ENCODE peak calls at places on chromosomes 6 and 20, in four cellular contexts. One of them, this sample, is unnamed.

GRCh38 chr6:11625302-11625701 is 87.8 kb downstream of the TMEM170B start:
- DNase-seq in SW480: no peak
- DNase-seq in NAMALWA: no peak
- DNase-seq in smooth muscle cell of the brain vasculature: no peak
- DNase-seq in this sample: no peak

GRCh38 chr6:53734473-53735299 is 60.1 kb upstream of the LRRC1 start:
- DNase-seq in NAMALWA: peak; percentile 40
- DNase-seq in smooth muscle cell of the brain vasculature: no peak
- DNase-seq in SW480: peak; percentile 95
- DNase-seq in this sample: peak; percentile 77

GRCh38 chr20:14582855-14583254 is 245.4 kb upstream of the FLRT3 start:
- DNase-seq in smooth muscle cell of the brain vasculature: no peak
- DNase-seq in NAMALWA: no peak
- DNase-seq in SW480: no peak
- DNase-seq in this sample: no peak

GRCh38 chr6:138765896-138766487 is 7.6 kb upstream of the CCDC28A start:
- DNase-seq in smooth muscle cell of the brain vasculature: peak; percentile 23
- DNase-seq in NAMALWA: peak; percentile 65
- DNase-seq in SW480: peak; percentile 28
- DNase-seq in this sample: no peak

GRCh38 chr6:35552285-35552917 is 39.7 kb upstream of the TULP1 start:
- DNase-seq in SW480: peak; percentile 14
- DNase-seq in NAMALWA: peak; percentile 73
- DNase-seq in smooth muscle cell of the brain vasculature: no peak
- DNase-seq in this sample: peak; percentile 27

GRCh38 chr6:29943053-29943966 is 978 bp downstream of the HLA-A start:
- DNase-seq in SW480: no peak
- DNase-seq in NAMALWA: no peak
- DNase-seq in smooth muscle cell of the brain vasculature: no peak
- DNase-seq in this sample: no peak

GRCh38 chr6:63275953-63276352 is 43.8 kb downstream of the LGSN start:
- DNase-seq in NAMALWA: no peak
- DNase-seq in SW480: no peak
- DNase-seq in smooth muscle cell of the brain vasculature: no peak
- DNase-seq in this sample: no peak

GRCh38 chr6:18153311-18153703 is 1.6 kb downstream of the TPMT start:
- DNase-seq in smooth muscle cell of the brain vasculature: no peak
- DNase-seq in SW480: no peak
- DNase-seq in NAMALWA: no peak
- DNase-seq in this sample: no peak

GRCh38 chr6:157613011-157613522 is 210.0 kb upstream of the SNX9 start:
- DNase-seq in SW480: peak; percentile 14
- DNase-seq in smooth muscle cell of the brain vasculature: peak; percentile 21
- DNase-seq in NAMALWA: no peak
- DNase-seq in this sample: peak; percentile 58